ENCODE peak calls at places on chromosomes 16 and 17, in four cellular contexts. Y is GM12878, L is HepG2, Q is K562. E is an unnamed sample.

GRCh38 chr16:57525761-57526160 is 10.6 kb downstream of the CCDC102A start:
- DNase-seq in Y (no peak), Q (no peak), L (no peak), E (no peak)

GRCh38 chr17:76988796-76989195 is 120.6 kb downstream of the MGAT5B start:
- DNase-seq in Q (no peak), Y (no peak), L (no peak), E (no peak)

GRCh38 chr17:80348551-80349436 is 66.2 kb upstream of the ENDOV start:
- DNase-seq in Q (no peak), Y (no peak), L (no peak), E (no peak)

GRCh38 chr16:75455677-75456076 is 8.8 kb downstream of the TMEM170A start:
- DNase-seq in L (no peak), Y (no peak), Q (no peak), E (no peak)

GRCh38 chr17:10674696-10675095 is 17.6 kb upstream of the MYH3 start:
- DNase-seq in Q (no peak), Y (no peak), L (no peak), E (no peak)

GRCh38 chr17:58684003-58684402 is 7.8 kb downstream of the TEX14 start:
- DNase-seq in L (no peak), Q (no peak), Y (no peak), E (no peak)

GRCh38 chr16:13403326-13403725 is 501.9 kb downstream of the SHISA9 start:
- DNase-seq in Y (no peak), Q (no peak), L (no peak), E (no peak)

GRCh38 chr17:45425125-45425983 is 7.3 kb downstream of the ARHGAP27 start:
- DNase-seq in Y (no peak), L (peak), Q (peak), E (peak)

GRCh38 chr17:58084317-58084981 is 1.2 kb downstream of the DYNLL2 start:
- DNase-seq in Y (peak), Q (peak), L (peak), E (peak)

GRCh38 chr17:28372945-28373274 is 1.4 kb downstream of the SARM1 start:
- DNase-seq in L (no peak), Y (no peak), Q (no peak), E (no peak)

GRCh38 chr17:48244121-48244711 is 136.7 kb downstream of the SNX11 start:
- DNase-seq in Y (no peak), L (no peak), Q (no peak), E (peak)

GRCh38 chr17:19497616-19498015 is 36.0 kb upstream of the SLC47A1 start:
- DNase-seq in Y (no peak), Q (no peak), L (no peak), E (no peak)

GRCh38 chr17:81254955-81255717 is 16.0 kb downstream of the NDUFAF8 start:
- DNase-seq in Q (peak), L (peak), Y (no peak), E (peak)

GRCh38 chr16:68994324-68994723 is 111.1 kb upstream of the HAS3 start:
- DNase-seq in Y (no peak), Q (no peak), L (peak), E (peak)

GRCh38 chr17:73071387-73071999 is 21.0 kb downstream of the SLC39A11 start:
- DNase-seq in Q (no peak), L (peak), Y (no peak), E (no peak)

GRCh38 chr16:56421313-56421712 is 4.0 kb downstream of the AMFR start:
- DNase-seq in Q (no peak), L (no peak), Y (peak), E (no peak)

GRCh38 chr17:57138030-57138911 is 53.2 kb downstream of the AKAP1 start:
- DNase-seq in Q (no peak), Y (no peak), L (no peak), E (no peak)

GRCh38 chr16:63617047-63617989 is 1504.5 kb downstream of the CDH11 start:
- DNase-seq in Y (no peak), L (no peak), Q (no peak), E (no peak)

GRCh38 chr16:87806608-87807546 is 41.1 kb upstream of the KLHDC4 start:
- DNase-seq in Q (peak), Y (no peak), L (peak), E (peak)
- TF ChIP-seq POLR2AphosphoS2 in Q (no peak), Y (no peak), L (no peak), E (peak)

GRCh38 chr17:29640981-29641642 is 18.4 kb upstream of the CORO6 start:
- DNase-seq in L (no peak), Q (no peak), Y (no peak), E (no peak)

GRCh38 chr17:29640413-29640812 is 17.7 kb upstream of the CORO6 start:
- DNase-seq in L (no peak), Y (no peak), Q (no peak), E (no peak)

GRCh38 chr17:29642171-29642611 is 19.5 kb upstream of the CORO6 start:
- DNase-seq in L (no peak), Y (no peak), Q (no peak), E (no peak)

GRCh38 chr17:29645516-29646051 is 22.9 kb upstream of the CORO6 start:
- DNase-seq in Y (no peak), L (no peak), Q (no peak), E (no peak)

GRCh38 chr17:29643817-29644160 is 21.1 kb upstream of the CORO6 start:
- DNase-seq in Q (no peak), Y (no peak), L (no peak), E (no peak)
- TF ChIP-seq JUNB in Q (no peak), Y (no peak), L (no peak), E (no peak)

DNA sequence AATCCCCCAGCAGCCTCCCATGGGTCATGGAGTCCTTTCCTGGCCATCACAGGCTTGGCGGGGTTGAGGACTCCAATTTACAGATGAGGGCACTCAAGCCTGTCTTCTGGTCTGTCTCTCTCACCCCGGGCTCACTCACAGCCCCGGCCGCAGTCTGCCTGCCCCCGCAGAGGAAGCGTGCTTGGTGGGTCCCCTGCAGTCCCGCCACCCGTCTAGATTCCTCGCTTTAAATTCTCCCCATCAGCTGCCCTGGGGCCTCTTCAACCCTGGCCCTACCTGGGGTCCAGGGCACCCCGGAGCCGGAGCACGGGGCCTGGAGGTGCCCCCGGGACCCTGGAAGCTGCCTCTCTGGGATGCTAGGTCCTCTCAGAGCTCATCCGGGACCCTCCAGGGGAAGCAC is 92.9 kb downstream of the ENGASE start:
- DNase-seq in Y (no peak), Q (no peak), L (no peak), E (no peak)
- H3K4me2 ChIP-seq in Y (no peak), Q (no peak), L (no peak), E (no peak)

DNA sequence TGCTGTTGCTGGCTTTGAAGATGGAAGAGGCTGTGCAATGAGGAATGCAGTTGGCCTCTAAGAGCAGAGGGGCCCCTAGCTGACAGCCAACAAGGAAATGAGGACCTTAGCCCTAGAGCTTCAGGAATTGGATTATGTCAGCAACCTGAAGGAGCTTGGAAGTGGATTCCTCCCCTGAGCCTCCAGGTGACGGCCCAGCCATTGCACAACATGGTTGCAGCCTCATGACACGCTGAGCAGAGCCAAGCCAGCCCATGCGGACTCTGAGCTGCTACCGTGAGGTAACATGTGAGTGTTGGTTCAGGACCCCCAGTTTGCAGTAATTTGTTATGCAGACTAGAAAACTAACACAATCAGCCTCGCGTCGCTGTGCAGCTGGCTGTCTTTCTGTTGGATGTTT is 20.2 kb downstream of the CCDC42 start:
- DNase-seq in L (peak), Y (no peak), Q (no peak), E (no peak)
- TF ChIP-seq POLR2AphosphoS2 in L (no peak), Y (no peak), Q (no peak), E (no peak)

GRCh38 chr17:27333410-27333980 is 39.6 kb downstream of the WSB1 start:
- DNase-seq in Y (no peak), L (no peak), Q (no peak), E (no peak)
- TF ChIP-seq JUNB in Y (no peak), L (no peak), Q (no peak), E (no peak)

E was measured in A549.